ENCODE peak calls at places on chromosome 19, in ten cellular contexts. E is A549, U is esophagus squamous epithelium, C is neural progenitor cell, H is uterus, N is NB4, P is PC-9, F is nephron progenitor cell, L is stomach, Z is HFF-Myc. V is an unnamed sample.

GRCh38 chr19:13098291-13099072 is 4.2 kb downstream of the LYL1 start:
- DNase-seq in E (no peak), U (no peak), C (peak), H (peak), N (peak), P (no peak), F (no peak), L (no peak), Z (no peak), V (no peak)

GRCh38 chr19:52211926-52212571 is 22.2 kb downstream of the PPP2R1A start:
- DNase-seq in E (no peak), U (no peak), C (no peak), H (no peak), N (peak), P (no peak), F (no peak), L (no peak), Z (no peak), V (no peak)

GRCh38 chr19:19539738-19540703 is 2.0 kb downstream of the CILP2 start:
- DNase-seq in E (peak), U (no peak), C (peak), H (peak), N (no peak), P (peak), F (peak), L (peak), Z (no peak), V (peak)

GRCh38 chr19:33888665-33889064 is 92.0 kb downstream of the KCTD15 start:
- DNase-seq in E (no peak), U (no peak), C (no peak), H (no peak), N (no peak), P (no peak), F (no peak), L (no peak), Z (no peak), V (no peak)

GRCh38 chr19:5452594-5453565 is 2.3 kb upstream of the ZNRF4 start:
- DNase-seq in E (peak), U (no peak), C (peak), H (no peak), N (peak), P (no peak), F (no peak), L (no peak), Z (no peak), V (peak)

GRCh38 chr19:21130097-21130775 is 11.6 kb upstream of the ZNF431 start:
- DNase-seq in E (no peak), U (no peak), C (no peak), H (no peak), N (no peak), P (peak), F (no peak), L (no peak), Z (no peak), V (no peak)

GRCh38 chr19:11446652-11447301 is 11.3 kb downstream of the PRKCSH start:
- DNase-seq in E (peak), U (no peak), C (peak), H (peak), N (peak), P (no peak), F (peak), L (peak), Z (no peak), V (peak)

GRCh38 chr19:11152318-11153062 is 3.1 kb downstream of the SPC24 start:
- DNase-seq in E (peak), U (no peak), C (no peak), H (peak), N (no peak), P (peak), F (no peak), L (peak), Z (no peak), V (peak)

GRCh38 chr19:23286477-23286876 is 36.3 kb upstream of the ZNF724 start:
- DNase-seq in E (peak), U (no peak), C (peak), H (no peak), N (peak), P (no peak), F (no peak), L (no peak), Z (no peak), V (no peak)

GRCh38 chr19:17488593-17489391 is 18.5 kb downstream of the SLC27A1 start:
- DNase-seq in E (peak), U (no peak), C (peak), H (peak), N (peak), P (peak), F (peak), L (peak), Z (no peak), V (peak)

GRCh38 chr19:17490411-17490810 is 20.1 kb downstream of the SLC27A1 start:
- DNase-seq in E (no peak), U (no peak), C (no peak), H (no peak), N (no peak), P (no peak), F (no peak), L (no peak), Z (no peak), V (no peak)

GRCh38 chr19:17487240-17488121 is 17.2 kb downstream of the SLC27A1 start:
- DNase-seq in E (no peak), U (no peak), C (no peak), H (no peak), N (no peak), P (no peak), F (no peak), L (no peak), Z (no peak), V (no peak)

GRCh38 chr19:17491287-17491686 is 20.2 kb upstream of the PGLS start:
- DNase-seq in E (no peak), U (no peak), C (no peak), H (no peak), N (no peak), P (no peak), F (no peak), L (no peak), Z (no peak), V (no peak)

GRCh38 chr19:17489392-17490030 is 19.2 kb downstream of the SLC27A1 start:
- DNase-seq in E (no peak), U (no peak), C (no peak), H (no peak), N (no peak), P (no peak), F (no peak), L (no peak), Z (no peak), V (no peak)
- TF ChIP-seq CTCF in E (no peak), U (no peak), C (no peak), H (no peak), N (no peak), P (no peak), F (peak), L (no peak), Z (no peak), V (no peak)

GRCh38 chr19:41893899-41894298 is 10.9 kb downstream of the ARHGEF1 start:
- DNase-seq in E (peak), U (no peak), C (peak), H (no peak), N (peak), P (no peak), F (no peak), L (no peak), Z (no peak), V (no peak)
- TF ChIP-seq CTCF in E (no peak), U (no peak), C (peak), H (no peak), N (peak), P (no peak), F (no peak), L (no peak), Z (peak), V (peak)

GRCh38 chr19:4115050-4115817 is 8.7 kb downstream of the MAP2K2 start:
- DNase-seq in E (no peak), U (no peak), C (no peak), H (no peak), N (peak), P (no peak), F (no peak), L (peak), Z (no peak), V (no peak)
- TF ChIP-seq CTCF in E (no peak), U (no peak), C (no peak), H (no peak), N (no peak), P (no peak), F (no peak), L (no peak), Z (no peak), V (no peak)

DNA sequence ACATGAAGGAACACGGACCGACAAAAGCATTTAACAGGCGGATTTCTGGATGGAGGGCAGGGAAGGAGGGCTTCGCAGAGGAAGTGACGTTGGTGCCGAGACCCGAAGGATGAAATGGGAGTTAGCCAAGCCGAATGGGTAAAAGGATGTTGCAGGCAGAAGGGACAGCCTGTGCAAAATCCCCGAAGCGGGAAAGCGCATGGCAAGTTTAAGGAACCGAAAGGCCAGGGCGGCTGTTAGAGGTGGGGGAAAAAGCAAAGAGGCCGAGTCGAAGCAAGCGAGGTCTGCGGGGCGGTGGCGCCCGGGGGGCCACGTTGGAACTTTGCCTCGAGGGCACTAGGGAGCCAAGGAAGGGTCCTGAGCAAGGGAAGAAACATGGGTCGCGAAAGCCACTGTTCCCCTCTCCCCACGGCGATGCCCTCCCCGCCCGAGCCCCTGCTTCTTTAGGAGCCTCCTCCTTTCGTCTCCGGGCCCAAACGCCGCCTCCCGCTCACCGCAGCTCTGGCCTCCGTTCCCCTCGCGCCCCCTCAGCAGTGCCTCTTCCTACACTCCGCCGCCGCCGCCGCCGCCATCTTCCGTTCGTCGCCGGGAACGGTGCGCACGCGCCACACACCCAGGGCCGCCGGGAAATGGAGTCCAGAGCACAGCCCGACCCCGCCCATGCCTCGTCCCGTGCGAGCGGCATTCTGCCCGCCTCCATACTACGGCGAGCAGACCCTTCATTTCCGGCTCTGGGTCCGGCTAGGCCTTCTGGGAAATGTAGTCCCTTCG is at the start of gene SYMPK:
- DNase-seq in E (peak), U (peak), C (peak), H (peak), N (peak), P (peak), F (peak), L (peak), Z (peak), V (peak)
- TF ChIP-seq CTCF in E (no peak), U (no peak), C (peak), H (no peak), N (no peak), P (no peak), F (no peak), L (no peak), Z (no peak), V (no peak)

DNA sequence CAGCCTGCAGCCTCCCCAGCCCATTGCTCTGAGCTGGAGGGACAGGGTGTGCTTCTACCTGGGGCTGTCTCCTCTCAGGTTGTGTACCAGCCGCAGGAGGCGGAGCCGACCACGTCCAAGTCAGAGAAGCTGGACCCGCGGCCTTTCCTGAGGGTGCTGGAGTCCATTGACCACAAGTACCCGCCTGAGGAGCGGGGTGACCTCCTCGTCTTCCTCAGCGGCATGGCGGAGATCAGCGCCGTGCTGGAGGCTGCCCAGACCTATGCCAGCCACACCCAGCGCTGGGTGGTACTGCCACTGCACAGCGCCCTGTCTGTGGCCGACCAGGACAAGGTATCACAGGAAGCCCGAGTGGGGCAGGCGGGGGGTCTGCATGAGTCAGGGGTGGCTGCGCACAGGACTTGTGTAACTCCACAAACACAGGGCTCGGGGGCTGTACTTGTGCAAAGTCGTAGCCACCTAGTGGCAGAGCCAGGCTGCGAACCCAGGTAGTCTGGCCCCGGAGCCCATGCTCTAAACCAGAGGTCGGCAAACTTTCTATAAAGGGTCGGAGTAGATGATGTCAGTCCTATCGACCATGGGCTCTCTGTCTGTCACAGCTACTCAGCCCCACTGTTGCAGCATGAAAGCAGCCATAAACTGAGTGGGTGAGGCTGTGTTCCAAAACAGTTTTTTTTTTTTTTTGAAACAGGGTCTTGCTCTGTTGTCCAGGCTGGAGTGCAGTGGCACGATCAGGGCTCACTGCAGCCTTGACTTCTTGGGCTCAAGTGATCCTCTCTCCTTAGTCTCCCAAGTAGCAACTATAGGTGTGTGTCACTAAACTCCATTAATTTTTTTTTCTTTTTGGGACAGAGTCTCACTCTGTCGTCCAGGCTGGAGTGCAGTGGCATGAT is 8.9 kb downstream of the DHX34 start:
- DNase-seq in E (peak), U (no peak), C (peak), H (no peak), N (peak), P (no peak), F (no peak), L (no peak), Z (no peak), V (no peak)
- TF ChIP-seq CTCF in E (peak), U (no peak), C (peak), H (no peak), N (peak), P (peak), F (no peak), L (no peak), Z (no peak), V (peak)

GRCh38 chr19:53537126-53537522 is 821 bp upstream of the ZNF331 start:
- DNase-seq in E (no peak), U (no peak), C (no peak), H (no peak), N (peak), P (no peak), F (no peak), L (no peak), Z (no peak), V (no peak)
- TF ChIP-seq CTCF in E (no peak), U (no peak), C (no peak), H (no peak), N (no peak), P (no peak), F (no peak), L (no peak), Z (no peak), V (no peak)

GRCh38 chr19:17829855-17830566 is 8.7 kb upstream of the INSL3 start:
- DNase-seq in E (peak), U (no peak), C (peak), H (no peak), N (no peak), P (peak), F (peak), L (no peak), Z (no peak), V (peak)

GRCh38 chr19:17832443-17833208 is 11.3 kb upstream of the INSL3 start:
- DNase-seq in E (no peak), U (no peak), C (no peak), H (no peak), N (no peak), P (no peak), F (no peak), L (no peak), Z (no peak), V (no peak)

GRCh38 chr19:17834350-17835181 is 13.2 kb downstream of the JAK3 start:
- DNase-seq in E (peak), U (no peak), C (peak), H (no peak), N (no peak), P (no peak), F (no peak), L (no peak), Z (no peak), V (no peak)

GRCh38 chr19:17831419-17831888 is 10.1 kb upstream of the INSL3 start:
- DNase-seq in E (no peak), U (no peak), C (peak), H (no peak), N (no peak), P (no peak), F (peak), L (no peak), Z (no peak), V (no peak)

GRCh38 chr19:17830567-17831418 is 9.5 kb upstream of the INSL3 start:
- DNase-seq in E (peak), U (no peak), C (peak), H (peak), N (peak), P (peak), F (peak), L (peak), Z (no peak), V (peak)
- TF ChIP-seq CTCF in E (no peak), U (no peak), C (peak), H (no peak), N (no peak), P (no peak), F (no peak), L (no peak), Z (no peak), V (no peak)

DNA sequence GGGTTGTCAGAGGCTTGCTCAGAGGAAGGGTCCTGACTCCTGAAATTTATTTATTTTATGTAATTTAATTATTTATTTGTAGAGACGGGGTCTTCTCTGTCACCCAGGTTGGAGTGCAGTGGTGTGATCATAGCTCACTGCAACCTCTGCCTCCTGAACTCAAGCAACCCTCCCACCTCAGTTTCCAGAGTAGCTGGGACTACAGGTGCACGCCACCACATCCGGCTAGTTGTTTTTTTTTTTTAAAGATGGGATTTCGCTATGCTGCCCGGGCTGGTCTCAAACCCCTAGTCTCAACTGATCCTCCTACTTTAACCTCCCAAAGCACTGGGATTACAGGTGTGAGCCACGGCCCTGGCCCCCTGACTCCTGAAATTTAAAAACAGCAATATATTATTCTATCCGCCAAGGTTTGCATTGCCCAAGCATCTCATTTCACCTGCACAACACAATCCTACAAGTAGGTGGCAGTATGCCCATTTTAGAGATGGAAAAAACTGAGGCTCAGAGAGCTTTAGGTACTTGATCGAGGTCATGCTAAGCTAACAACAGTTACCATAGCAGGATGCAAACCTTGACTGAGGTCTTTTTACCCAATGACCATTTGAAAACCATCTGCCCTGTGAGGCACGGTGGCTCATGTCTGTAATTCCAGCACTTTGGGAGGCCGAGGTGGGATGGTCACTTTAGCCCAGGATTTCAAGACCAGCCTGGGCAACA is 18.1 kb downstream of the ARHGEF18 start:
- DNase-seq in E (peak), U (no peak), C (peak), H (no peak), N (peak), P (peak), F (no peak), L (no peak), Z (peak), V (no peak)
- TF ChIP-seq CTCF in E (peak), U (no peak), C (peak), H (peak), N (peak), P (peak), F (no peak), L (no peak), Z (peak), V (peak)

DNA sequence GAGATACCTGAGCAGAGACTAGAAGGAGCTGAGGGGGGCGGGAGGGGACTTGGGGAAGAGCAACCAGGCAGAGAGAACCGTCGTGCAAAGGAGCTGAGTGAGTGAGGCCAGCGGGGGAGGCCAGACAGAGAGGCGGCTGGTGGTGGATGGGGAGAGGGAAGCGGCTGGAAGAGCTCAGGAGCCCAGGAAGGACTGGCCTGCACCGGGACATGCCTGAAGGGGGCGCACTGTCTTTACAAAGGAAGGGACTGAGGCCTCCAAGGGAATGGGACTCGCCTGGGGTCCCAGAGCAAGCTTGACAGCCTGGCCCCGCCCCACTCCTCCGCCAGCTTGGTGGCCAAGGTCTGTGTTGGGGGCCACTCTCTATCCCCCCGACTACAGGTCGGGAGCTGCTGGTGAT is 14.9 kb downstream of the ONECUT3 start:
- DNase-seq in E (no peak), U (no peak), C (peak), H (no peak), N (peak), P (no peak), F (peak), L (no peak), Z (no peak), V (peak)
- TF ChIP-seq CTCF in E (no peak), U (no peak), C (peak), H (no peak), N (peak), P (no peak), F (peak), L (no peak), Z (peak), V (peak)

GRCh38 chr19:49614096-49614857 is 23.3 kb downstream of the PRR12 start:
- DNase-seq in E (peak), U (no peak), C (no peak), H (no peak), N (peak), P (peak), F (no peak), L (no peak), Z (peak), V (no peak)
- TF ChIP-seq CTCF in E (peak), U (no peak), C (no peak), H (no peak), N (peak), P (peak), F (no peak), L (no peak), Z (peak), V (peak)

V was measured in cardiac muscle cell.